ENCODE peak calls at places on chromosome 1, in four cellular contexts. I is IMR-90, K is gastrocnemius medialis, Z is esophagus muscularis mucosa. N is an unnamed sample.

GRCh38 chr1:21759818-21760217 is 23.1 kb downstream of the USP48 start:
- DNase-seq in I (no peak), K (no peak), Z (no peak), N (no peak)

GRCh38 chr1:61370177-61370907 is 288.0 kb downstream of the NFIA start:
- DNase-seq in I (no peak), K (no peak), Z (no peak), N (no peak)

GRCh38 chr1:162861101-162861500 is at the start of gene CCDC190:
- DNase-seq in I (no peak), K (no peak), Z (no peak), N (no peak)

GRCh38 chr1:38740543-38740942 is 119.0 kb downstream of the RRAGC start:
- DNase-seq in I (peak; percentile 19), K (no peak), Z (no peak), N (no peak)

GRCh38 chr1:40383488-40384412 is 10.2 kb downstream of the SMAP2 start:
- DNase-seq in I (peak; percentile 93), K (no peak), Z (no peak), N (no peak)

GRCh38 chr1:213138892-213139291 is 87.9 kb downstream of the RPS6KC1 start:
- DNase-seq in I (peak; percentile 69), K (no peak), Z (no peak), N (no peak)

GRCh38 chr1:107806902-107807301 is 158.1 kb downstream of the VAV3 start:
- DNase-seq in I (no peak), K (no peak), Z (no peak), N (no peak)

GRCh38 chr1:22749919-22750670 is 39.5 kb downstream of the EPHB2 start:
- DNase-seq in I (peak; percentile 98), K (peak; percentile 34), Z (peak; percentile 93), N (no peak)

GRCh38 chr1:216944864-216945505 is 221.8 kb upstream of the ESRRG start:
- DNase-seq in I (no peak), K (no peak), Z (no peak), N (no peak)

DNA sequence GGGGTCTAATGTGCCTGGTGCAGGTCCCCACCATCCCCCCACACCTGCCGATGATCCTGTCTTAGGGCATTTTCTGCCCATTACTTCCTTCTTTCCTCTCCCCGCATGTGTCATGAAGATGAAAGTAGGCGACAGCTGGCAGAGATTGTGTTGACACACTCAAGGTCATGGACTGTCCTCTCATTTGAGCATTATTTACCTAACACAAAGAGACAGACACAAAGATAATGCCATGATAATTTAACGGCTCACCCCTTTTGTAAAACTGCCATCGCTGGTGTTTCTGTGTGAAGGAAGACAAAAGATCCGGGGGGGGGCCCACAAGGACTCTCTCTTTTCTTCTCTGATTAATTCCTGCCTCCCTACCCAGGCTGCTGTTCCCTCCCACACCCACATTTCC is 561.3 kb downstream of the NPHP4 start:
- DNase-seq in I (no peak), K (no peak), Z (no peak), N (no peak)
- H3K27me3 ChIP-seq in I (no peaks in the 10 kb centered on the region), K (peaks cover 9% of the 10 kb centered on the region), Z (no peaks in the 10 kb centered on the region), N (peaks cover 78% of the 10 kb centered on the region)

DNA sequence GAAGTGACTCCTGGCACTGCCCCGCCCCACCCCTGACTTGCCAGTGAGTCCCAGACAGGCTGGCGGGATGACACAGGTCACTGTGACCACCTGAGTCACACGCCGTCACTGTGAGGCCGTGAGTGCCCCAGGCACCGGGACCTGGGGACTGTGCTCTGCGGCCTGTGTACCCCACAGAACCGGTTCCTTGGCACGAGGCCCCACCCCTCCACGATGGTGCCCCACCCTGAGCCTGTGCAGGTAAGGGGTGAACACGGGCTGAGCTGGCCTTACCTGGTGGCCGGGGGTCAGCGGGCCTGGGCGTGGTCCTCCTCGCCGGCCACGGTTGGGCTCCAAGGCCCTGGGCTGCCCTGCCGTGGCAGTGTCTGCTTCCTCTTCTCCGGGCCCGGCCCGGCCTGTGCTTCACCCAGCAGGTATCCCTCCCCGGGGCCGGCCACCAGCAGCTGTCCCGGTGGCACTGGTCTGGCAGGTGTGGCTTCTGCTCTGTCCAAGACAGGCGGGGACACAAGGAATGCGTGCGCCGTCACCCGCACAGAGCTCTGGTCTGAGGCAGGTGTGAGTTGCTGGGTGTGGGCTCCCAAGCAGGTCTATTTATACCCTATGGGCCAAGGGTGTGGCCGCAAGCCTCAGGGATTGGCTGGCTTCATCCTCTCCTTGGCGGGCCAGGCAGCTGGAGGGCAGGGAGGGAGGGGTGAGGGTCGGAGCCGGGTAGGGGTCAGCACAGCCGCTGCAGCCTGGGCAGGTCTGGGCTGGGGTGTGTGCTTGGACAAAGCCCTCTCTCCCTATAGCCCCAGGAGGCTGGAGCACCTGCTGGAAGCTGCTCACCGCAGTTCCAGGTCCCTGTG is at the start of gene RNF223:
- DNase-seq in I (no peak), K (no peak), Z (no peak), N (no peak)
- TF ChIP-seq POLR2A in I (no peak), K (no peak), Z (no peak), N (no peak)

GRCh38 chr1:159827549-159827948 is 876 bp downstream of the SLAMF8 start:
- DNase-seq in I (no peak), K (no peak), Z (no peak), N (no peak)

GRCh38 chr1:159825564-159825963 is 1.1 kb upstream of the SLAMF8 start:
- DNase-seq in I (no peak), K (no peak), Z (no peak), N (no peak)

GRCh38 chr1:159828176-159828575 is 1.5 kb downstream of the SLAMF8 start:
- DNase-seq in I (no peak), K (no peak), Z (no peak), N (no peak)

GRCh38 chr1:159827102-159827490 is 423 bp downstream of the SLAMF8 start:
- DNase-seq in I (no peak), K (no peak), Z (no peak), N (no peak)

DNA sequence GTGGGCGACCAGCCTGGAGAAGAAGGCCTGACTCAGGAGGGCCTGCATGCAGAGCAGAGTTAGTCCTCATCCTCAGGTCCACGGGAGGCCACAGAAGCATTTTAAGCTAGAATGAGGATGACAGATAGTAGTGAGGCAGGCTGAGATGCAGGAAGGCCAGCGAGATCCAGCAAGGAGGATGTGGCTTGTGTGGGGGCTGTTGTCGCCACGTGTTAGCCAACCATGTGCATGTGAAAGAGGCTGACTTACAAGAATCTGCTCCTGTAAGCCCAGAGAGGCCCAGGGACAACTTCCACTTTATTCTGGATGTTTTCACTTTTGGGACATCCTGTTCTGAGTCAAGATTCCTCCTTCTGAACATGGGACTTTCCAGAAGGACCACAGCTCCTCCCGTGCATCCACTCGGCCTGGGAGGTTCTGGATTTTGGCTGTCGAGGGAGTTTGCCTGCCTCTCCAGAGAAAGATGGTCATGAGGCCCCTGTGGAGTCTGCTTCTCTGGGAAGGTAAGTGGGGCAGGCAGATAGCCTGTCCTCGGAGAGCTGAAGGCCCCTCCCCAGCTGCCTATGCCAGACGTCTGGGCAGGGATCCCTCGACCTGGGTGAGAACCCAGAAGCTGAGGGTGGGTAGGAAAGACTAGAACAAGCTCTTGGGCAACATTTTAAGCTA is at the start of gene SLAMF8:
- DNase-seq in I (no peak), K (peak; percentile 36), Z (no peak), N (no peak)
- H3K27me3 ChIP-seq in I (peaks cover 18% of the 10 kb centered on the region), K (no peaks in the 10 kb centered on the region), Z (no peaks in the 10 kb centered on the region), N (peaks cover 5% of the 10 kb centered on the region)

DNA sequence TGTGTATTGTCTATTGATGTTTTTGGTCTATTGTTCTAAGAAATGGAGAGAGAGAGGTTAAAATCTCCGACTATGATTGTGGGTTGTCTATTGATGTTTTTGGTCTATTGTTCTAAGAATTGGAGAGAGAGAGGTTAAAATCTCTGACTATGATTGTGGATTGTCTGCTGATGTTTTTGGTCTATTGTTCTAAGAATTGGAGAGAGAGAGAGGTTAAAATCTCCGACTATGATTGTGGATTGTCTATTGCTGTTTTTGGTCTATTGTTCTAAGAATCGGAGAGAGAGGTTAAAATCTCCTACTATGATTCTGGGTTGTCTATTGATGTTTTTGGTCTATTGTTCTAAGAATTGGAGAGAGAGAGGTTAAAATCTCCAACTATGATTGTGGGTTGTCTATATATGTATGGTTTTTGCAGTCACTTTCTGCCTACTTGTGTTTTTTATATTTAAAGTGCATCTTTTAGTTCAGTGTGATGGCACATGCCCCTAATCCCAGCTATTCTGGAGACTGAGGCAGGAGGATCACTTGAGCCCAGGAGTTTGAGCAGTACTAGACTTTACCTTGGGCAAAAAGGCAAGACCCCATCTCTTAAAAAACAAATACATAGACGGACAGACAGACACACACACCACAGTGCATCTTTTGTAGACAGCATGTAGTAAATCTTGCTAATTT is 16.2 kb downstream of the C1orf159 start:
- DNase-seq in I (no peak), K (no peak), Z (no peak), N (no peak)
- TF ChIP-seq POLR2A in I (no peak), K (no peak), Z (no peak), N (no peak)

GRCh38 chr1:37037675-37038074 is 3.4 kb upstream of the GRIK3 start:
- DNase-seq in I (no peak), K (no peak), Z (no peak), N (no peak)
- H3K27me3 ChIP-seq in I (peaks cover 33% of the 10 kb centered on the region), K (peaks cover 68% of the 10 kb centered on the region), Z (no peaks in the 10 kb centered on the region), N (peaks cover 96% of the 10 kb centered on the region)

DNA sequence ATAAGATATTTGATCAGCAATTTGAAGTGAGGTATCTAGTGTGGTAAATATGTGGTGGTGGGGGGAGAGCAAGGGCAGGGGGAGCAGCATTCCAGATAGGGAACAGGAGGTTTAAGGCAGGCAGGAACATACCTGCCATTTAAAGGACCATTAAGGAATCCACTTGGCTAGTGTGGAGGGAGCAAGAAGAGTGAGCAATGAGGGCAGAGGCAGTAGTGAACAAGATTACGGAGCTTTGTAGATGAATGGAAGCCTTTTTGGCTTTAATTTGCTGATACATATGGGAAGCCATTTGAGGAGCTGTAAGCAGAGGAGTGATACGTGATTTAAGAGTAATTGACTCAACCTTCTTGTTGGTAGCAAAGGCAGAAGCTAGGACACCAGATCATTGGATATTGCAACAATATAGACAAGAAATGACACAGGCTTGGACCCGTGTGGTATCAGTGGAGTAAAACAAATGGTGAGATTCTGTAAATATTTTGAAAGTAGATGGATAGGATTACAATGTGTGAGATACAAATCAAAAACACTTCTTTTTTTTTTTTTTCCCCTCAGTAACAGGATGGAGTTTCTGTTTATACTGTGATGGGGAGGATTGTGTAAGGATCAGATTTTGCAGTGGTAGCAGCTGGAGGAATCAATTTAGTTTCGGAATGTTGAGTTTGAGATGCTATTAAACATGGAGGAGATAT is 73.8 kb upstream of the B3GALT2 start:
- DNase-seq in I (peak; percentile 62), K (no peak), Z (no peak), N (no peak)
- TF ChIP-seq POLR2A in I (no peak), K (no peak), Z (no peak), N (no peak)

DNA sequence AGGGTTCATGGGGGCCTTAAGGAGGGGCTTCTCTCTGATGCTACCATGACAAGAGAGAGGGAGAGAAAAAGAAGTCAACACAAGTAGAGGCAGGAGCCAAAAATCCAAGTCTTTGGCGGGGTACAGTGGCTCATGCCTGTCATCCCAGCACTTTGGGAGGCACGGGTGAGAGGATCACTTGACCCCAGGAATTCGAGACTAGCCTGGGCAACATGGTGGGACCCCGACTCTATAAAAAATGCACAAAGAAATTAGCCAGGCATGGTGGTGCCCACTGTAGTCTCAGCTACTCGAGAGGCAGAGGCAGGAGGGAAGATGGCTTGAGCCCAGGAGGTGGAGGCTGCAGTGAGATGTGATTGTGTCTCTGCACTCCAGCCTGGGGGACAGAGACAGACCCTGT is 8.7 kb downstream of the PLA2G5 start:
- DNase-seq in I (no peak), K (no peak), Z (no peak), N (no peak)
- H3K27me3 ChIP-seq in I (peaks cover 32% of the 10 kb centered on the region), K (peaks cover 14% of the 10 kb centered on the region), Z (no peaks in the 10 kb centered on the region), N (peaks cover 8% of the 10 kb centered on the region)